ENCODE peak calls at places on chromosomes 11 and 22, in four cellular contexts. X, G, K and N are unnamed samples.

GRCh38 chr11:84722583-84723108 is 904.5 kb downstream of the DLG2 start:
- DNase-seq in X (no peak), K (no peak), G (no peak), N (no peak)

GRCh38 chr22:22838148-22838786 is 49.3 kb upstream of the IGLL5 start:
- DNase-seq in K (no peak), G (no peak), X (no peak), N (no peak)

GRCh38 chr11:67274768-67275605 is 8.7 kb downstream of the GRK2 start:
- DNase-seq in X (no peak), K (no peak), G (no peak), N (no peak)

GRCh38 chr22:44525872-44526271 is 27.8 kb upstream of the RTL6 start:
- DNase-seq in G (no peak), K (no peak), X (no peak), N (no peak)

GRCh38 chr11:93020248-93021088 is 51.0 kb downstream of the MTNR1B start:
- DNase-seq in G (no peak), X (no peak), K (no peak), N (no peak)

GRCh38 chr11:71491531-71492329 is 35.3 kb upstream of the KRTAP5-7 start:
- DNase-seq in X (no peak), G (no peak), K (no peak), N (no peak)

GRCh38 chr22:32706149-32706548 is 95.4 kb upstream of the TIMP3 start:
- DNase-seq in K (no peak), G (no peak), X (no peak), N (no peak)

GRCh38 chr22:33652596-33652995 is 267.7 kb downstream of the LARGE1 start:
- DNase-seq in K (no peak), G (no peak), X (no peak), N (no peak)

GRCh38 chr11:31412946-31413345 is 43.3 kb downstream of the DNAJC24 start:
- DNase-seq in K (no peak), X (no peak), G (no peak), N (no peak)

GRCh38 chr22:35064664-35065063 is 1.3 kb upstream of the ISX start:
- DNase-seq in G (no peak), X (peak; percentile 57), K (no peak), N (no peak)

GRCh38 chr22:22318723-22319465 is 74.3 kb downstream of the VPREB1 start:
- DNase-seq in X (no peak), G (no peak), K (no peak), N (no peak)

GRCh38 chr11:1299621-1300020 is 9.8 kb downstream of the TOLLIP start:
- DNase-seq in X (no peak), G (no peak), K (no peak), N (no peak)

GRCh38 chr11:123653997-123654565 is 343 bp downstream of the SCN3B start:
- DNase-seq in X (peak; percentile 74), K (peak; percentile 47), G (no peak), N (no peak)